ENCODE peak calls at places on chromosome 14, in ten cellular contexts. T is activated T-helper 1 cell treated with anti-CD3 and anti-CD28 coated beads, Interleukin-12 subunit alpha, Interleukin-12 subunit beta, Interleukin-2, Interleukin-4 antibody, amounts not matched to agents 30 ng/mL and 10 ng/mL and 1 ng/mL, durations not matched to agents 14 hours and 24 hours and 36 hours; P is dorsolateral prefrontal cortex; Z is stimulated activated CD8-positive, alpha-beta memory T cell treated with anti-CD3 and anti-CD28 coated beads, Interleukin-4, amount 100 ng/mL, for 24 hours; S is astrocyte; N is activated naive CD4-positive, alpha-beta T cell; C is CD8-positive, alpha-beta memory T cell; V is Kasumi-1; M is brain microvascular endothelial cell; G is fibroblast of pulmonary artery. W is an unnamed sample.

GRCh38 chr14:25010471-25010870 is 39.5 kb downstream of the STXBP6 start:
- DNase-seq in M (no peak), N (no peak), Z (no peak), S (no peak), V (no peak), T (no peak), G (no peak), P (no peak), C (no peak), W (no peak)

GRCh38 chr14:100802766-100803693 is 22.9 kb upstream of the MEG3 start:
- DNase-seq in M (no peak), V (no peak), T (no peak), G (no peak), C (no peak), Z (no peak), S (no peak), P (no peak), N (no peak), W (no peak)

GRCh38 chr14:66827182-66827581 is 319.2 kb downstream of the GPHN start:
- DNase-seq in C (no peak), M (no peak), V (no peak), Z (no peak), S (no peak), G (no peak), P (no peak), T (no peak), N (no peak), W (no peak)

GRCh38 chr14:23242076-23242475 is 4.3 kb downstream of the RNF212B start:
- DNase-seq in P (no peak), M (no peak), N (no peak), S (no peak), V (no peak), T (no peak), G (no peak), C (no peak), Z (no peak), W (no peak)

GRCh38 chr14:90681889-90682429 is 134.3 kb downstream of the TTC7B start:
- DNase-seq in G (no peak), M (no peak), Z (no peak), P (no peak), T (no peak), N (no peak), C (no peak), V (no peak), S (no peak), W (no peak)

GRCh38 chr14:67941456-67942018 is 122.0 kb downstream of the RAD51B start:
- DNase-seq in T (no peak), N (no peak), M (peak), P (no peak), G (peak), C (no peak), S (peak), Z (no peak), V (no peak), W (no peak)

GRCh38 chr14:36525746-36526099 is 5.7 kb upstream of the NKX2-1 start:
- DNase-seq in Z (no peak), N (no peak), C (no peak), M (no peak), P (no peak), G (no peak), T (no peak), S (no peak), V (no peak), W (no peak)

GRCh38 chr14:81471062-81471461 is 62.6 kb downstream of the SEL1L start:
- DNase-seq in N (no peak), S (no peak), M (no peak), T (no peak), V (no peak), Z (no peak), P (no peak), C (no peak), G (no peak), W (no peak)

GRCh38 chr14:23248601-23249000 is 10.9 kb downstream of the RNF212B start:
- DNase-seq in N (no peak), V (no peak), M (no peak), P (no peak), T (no peak), Z (no peak), S (no peak), G (no peak), C (no peak), W (no peak)